ENCODE peak calls at places on chromosomes 6 and 20, in five cellular contexts. A, U, N, T and O are unnamed samples.

GRCh38 chr20:23159256-23159922 is 73.3 kb upstream of the CD93 start:
- DNase-seq in A (no peak), N (no peak), U (no peak), T (peak), O (no peak)

GRCh38 chr6:163392533-163392932 is 22.0 kb upstream of the QKI start:
- DNase-seq in N (no peak), U (peak), T (peak), A (no peak), O (no peak)

GRCh38 chr6:135946674-135947073 is 95.2 kb downstream of the PDE7B start:
- DNase-seq in A (no peak), T (no peak), U (no peak), N (no peak), O (no peak)

GRCh38 chr6:39086294-39086693 is 28.7 kb downstream of the SAYSD1 start:
- DNase-seq in A (no peak), U (no peak), T (no peak), N (no peak), O (no peak)

GRCh38 chr20:48120120-48120519 is 334.8 kb upstream of the SULF2 start:
- DNase-seq in T (no peak), U (no peak), N (no peak), A (no peak), O (no peak)

GRCh38 chr6:76441850-76442249 is 369.4 kb upstream of the IMPG1 start:
- DNase-seq in U (no peak), A (no peak), N (no peak), T (no peak), O (no peak)

GRCh38 chr6:66226099-66226498 is 519.1 kb upstream of the EYS start:
- DNase-seq in T (peak), N (no peak), U (no peak), A (no peak), O (no peak)

GRCh38 chr6:11328613-11329247 is 96.3 kb upstream of the NEDD9 start:
- DNase-seq in A (no peak), U (peak), T (peak), N (no peak), O (no peak)

GRCh38 chr6:132969188-132969587 is 154.8 kb downstream of the RPS12 start:
- DNase-seq in N (no peak), U (no peak), T (no peak), A (no peak), O (no peak)

GRCh38 chr20:63518946-63519764 is 1.4 kb upstream of the PPDPF start:
- DNase-seq in N (no peak), A (no peak), U (no peak), T (no peak), O (peak)

GRCh38 chr20:63067266-63067635 is 60.5 kb upstream of the BHLHE23 start:
- DNase-seq in A (no peak), T (no peak), U (no peak), N (no peak), O (no peak)

GRCh38 chr6:6131492-6132109 is 124.9 kb upstream of the NRN1 start:
- DNase-seq in N (peak), A (no peak), U (no peak), T (no peak), O (no peak)

GRCh38 chr6:170236131-170236851 is 54.6 kb downstream of the DLL1 start:
- DNase-seq in N (no peak), A (no peak), U (no peak), T (no peak), O (no peak)

GRCh38 chr6:10395946-10396577 is 18.8 kb downstream of the TFAP2A start:
- DNase-seq in A (no peak), N (peak), T (no peak), U (no peak), O (no peak)

GRCh38 chr6:145067430-145067829 is 667.9 kb downstream of the EPM2A start:
- DNase-seq in A (no peak), N (no peak), U (no peak), T (no peak), O (no peak)

GRCh38 chr20:20368414-20369352 is 779 bp downstream of the INSM1 start:
- DNase-seq in A (no peak), N (peak), U (no peak), T (no peak), O (peak)

GRCh38 chr6:63923139-63923739 is 287.6 kb downstream of the PHF3 start:
- DNase-seq in A (peak), U (peak), N (no peak), T (peak), O (no peak)

GRCh38 chr6:149393002-149393679 is 6.9 kb upstream of the SUMO4 start:
- DNase-seq in T (no peak), N (no peak), A (no peak), U (no peak), O (no peak)

GRCh38 chr6:159758031-159759001 is 3.5 kb upstream of the ACAT2 start:
- DNase-seq in T (no peak), A (no peak), N (no peak), U (peak), O (no peak)

GRCh38 chr6:4136354-4136831 is 1.0 kb upstream of the ECI2 start:
- DNase-seq in U (no peak), T (no peak), N (no peak), A (no peak), O (no peak)

GRCh38 chr6:96304997-96305396 is 216.6 kb upstream of the UFL1 start:
- DNase-seq in A (no peak), T (no peak), U (no peak), N (no peak), O (no peak)

GRCh38 chr20:53550590-53551187 is 43.0 kb downstream of the ZNF217 start:
- DNase-seq in T (no peak), A (no peak), U (no peak), N (no peak), O (no peak)

GRCh38 chr6:107550241-107550840 is 60.4 kb downstream of the SOBP start:
- DNase-seq in N (no peak), A (no peak), U (no peak), T (no peak), O (no peak)

GRCh38 chr6:10401632-10402223 is 13.1 kb downstream of the TFAP2A start:
- DNase-seq in T (no peak), A (no peak), U (no peak), N (no peak), O (no peak)

GRCh38 chr20:44863661-44864060 is 21.8 kb upstream of the YWHAB start:
- DNase-seq in N (no peak), U (no peak), A (no peak), T (no peak), O (no peak)

GRCh38 chr6:88704980-88705379 is 258.4 kb downstream of the RNGTT start:
- DNase-seq in U (no peak), A (no peak), N (no peak), T (no peak), O (no peak)

GRCh38 chr6:53986721-53987526 is 124.3 kb upstream of the MLIP start:
- DNase-seq in A (peak), U (peak), T (peak), N (no peak), O (no peak)

GRCh38 chr6:141451176-141451507 is 681.6 kb upstream of the GJE1 start:
- DNase-seq in T (no peak), N (no peak), U (no peak), A (no peak), O (no peak)

GRCh38 chr6:157707576-157707975 is 115.5 kb upstream of the SNX9 start:
- DNase-seq in A (no peak), T (no peak), U (no peak), N (no peak), O (no peak)

GRCh38 chr6:34912715-34913464 is 23.8 kb downstream of the ANKS1A start:
- DNase-seq in A (no peak), U (peak), N (no peak), T (peak), O (no peak)

GRCh38 chr6:156729248-156729647 is 47.9 kb upstream of the ARID1B start:
- DNase-seq in U (peak), T (peak), N (no peak), A (peak), O (no peak)

GRCh38 chr6:15473741-15474161 is 189.1 kb downstream of the DTNBP1 start:
- DNase-seq in A (peak), U (peak), T (peak), N (no peak), O (no peak)

GRCh38 chr20:21534453-21534852 is 20.6 kb upstream of the NKX2-2 start:
- DNase-seq in T (no peak), A (no peak), N (no peak), U (no peak), O (no peak)

GRCh38 chr6:52514514-52514913 is 62.3 kb downstream of the TRAM2 start:
- DNase-seq in N (no peak), U (peak), A (peak), T (peak), O (no peak)

GRCh38 chr6:73452107-73452461 is at the start of gene CGAS:
- DNase-seq in T (peak), A (peak), U (peak), N (no peak), O (peak)

GRCh38 chr20:31839782-31840487 is 5.5 kb downstream of the FOXS1 start:
- DNase-seq in T (no peak), U (no peak), A (no peak), N (no peak), O (no peak)

GRCh38 chr20:611047-611842 is 1.1 kb upstream of the TCF15 start:
- DNase-seq in A (no peak), N (no peak), U (no peak), T (no peak), O (no peak)

GRCh38 chr6:42879372-42880239 is at the start of gene RPL7L1:
- DNase-seq in N (peak), A (peak), T (peak), U (peak), O (peak)
- TF ChIP-seq CTCF in N (no peak), A (no peak), T (peak), U (no peak), O (no peak)

GRCh38 chr6:33583591-33584155 is 3.6 kb upstream of the BAK1 start:
- DNase-seq in N (peak), U (no peak), A (no peak), T (no peak), O (peak)
- TF ChIP-seq CTCF in N (peak), U (peak), A (peak), T (peak), O (peak)

DNA sequence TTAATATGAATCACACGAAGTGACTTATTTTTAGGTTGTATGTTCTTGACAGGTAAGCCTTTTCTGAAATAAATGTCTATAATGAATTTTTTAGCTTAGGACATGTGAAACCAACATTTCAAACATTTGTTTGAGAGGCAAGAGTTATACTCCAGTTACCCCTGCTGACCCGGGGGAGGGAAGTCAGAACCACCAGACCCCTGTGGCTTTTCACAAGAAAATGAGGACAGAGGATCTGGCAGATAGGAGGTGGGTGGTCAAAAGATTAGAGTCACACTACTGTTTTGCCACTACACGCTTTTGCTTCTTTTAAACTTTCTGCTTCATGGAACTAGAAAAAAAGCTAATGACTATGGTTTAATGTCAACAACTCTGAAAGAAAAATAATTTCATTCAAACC is 27.5 kb upstream of the ADGRF4 start:
- DNase-seq in N (no peak), A (no peak), T (no peak), U (no peak), O (no peak)
- TF ChIP-seq CTCF in N (no peak), A (no peak), T (no peak), U (no peak), O (no peak)

GRCh38 chr20:35601990-35602389 is 13.6 kb upstream of the SPAG4 start:
- DNase-seq in A (no peak), U (no peak), N (no peak), T (no peak), O (no peak)

GRCh38 chr20:35602851-35603495 is 12.7 kb upstream of the SPAG4 start:
- DNase-seq in N (no peak), T (no peak), U (no peak), A (no peak), O (no peak)

GRCh38 chr20:35600176-35600995 is 15.2 kb upstream of the SPAG4 start:
- DNase-seq in N (no peak), T (no peak), U (no peak), A (no peak), O (no peak)

GRCh38 chr20:35599776-35600120 is 15.9 kb upstream of the SPAG4 start:
- DNase-seq in N (no peak), U (no peak), T (no peak), A (no peak), O (no peak)

DNA sequence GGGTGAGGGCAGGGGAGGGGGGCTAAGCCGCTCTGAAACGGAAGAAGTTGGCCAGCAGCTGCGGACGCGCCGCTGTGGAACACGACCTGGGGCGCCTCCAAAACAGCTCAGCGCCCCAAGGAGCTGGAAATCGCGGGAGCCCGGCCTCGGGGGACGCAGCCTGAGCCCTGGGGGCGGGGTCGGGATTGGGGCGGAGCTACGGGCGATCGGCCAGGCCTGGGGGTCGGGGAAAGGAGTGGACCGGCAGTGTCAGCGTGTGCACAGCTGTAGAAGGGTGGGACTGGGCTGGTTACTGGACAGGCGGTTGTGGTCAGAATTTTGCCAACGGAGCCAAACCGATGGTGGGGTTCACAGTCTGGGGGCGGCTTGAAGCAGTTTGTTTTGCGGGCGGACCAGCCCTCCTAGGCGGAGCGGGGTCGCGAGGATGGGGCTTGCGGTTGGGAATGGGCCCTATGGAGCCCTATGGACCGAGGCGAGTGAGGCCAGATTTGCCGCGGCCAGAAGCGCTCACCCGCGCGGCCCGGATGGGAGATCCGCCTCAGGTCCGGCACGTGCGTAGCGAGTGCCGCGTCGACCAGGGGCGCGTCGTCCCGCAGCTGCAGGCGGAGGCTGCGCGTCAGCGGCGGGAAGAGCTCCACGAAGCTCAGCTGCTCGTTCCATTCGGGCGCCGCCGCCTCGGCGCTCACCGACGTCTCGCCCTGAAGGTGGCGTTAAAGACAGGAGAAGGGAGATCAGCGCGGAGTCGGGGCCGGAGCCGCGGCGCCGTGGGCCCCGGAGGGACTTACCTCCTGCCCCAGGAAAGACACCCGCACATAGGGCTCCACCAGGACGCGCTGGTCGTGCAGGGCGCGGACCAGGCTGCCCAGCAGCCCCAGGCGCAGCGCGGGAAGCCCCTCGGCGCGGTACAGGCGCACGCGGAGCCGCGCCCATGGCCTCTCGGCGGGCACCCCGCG is 14.3 kb upstream of the SPAG4 start:
- DNase-seq in N (peak), U (peak), T (peak), A (peak), O (peak)
- TF ChIP-seq CTCF in N (no peak), U (peak), T (peak), A (peak), O (no peak)